ENCODE peak calls at places on chromosome X, in ten cellular contexts. B, O, F, H, W, Y, N, Q, S and L are unnamed samples.

GRCh38 chrX:63855896-63856295 is 70.9 kb upstream of the ARHGEF9 start:
- DNase-seq in F (no peak), B (peak), O (peak), Y (no peak), W (no peak), N (peak), Q (peak), H (no peak), S (peak), L (peak)

GRCh38 chrX:134735015-134735414 is 76.7 kb upstream of the PLAC1 start:
- DNase-seq in F (no peak), Y (no peak), Q (no peak), S (no peak), H (no peak), B (no peak), N (no peak), W (no peak), O (no peak), L (no peak)

GRCh38 chrX:42778096-42778495 is at the start of gene PPP1R2C:
- DNase-seq in S (no peak), B (no peak), O (no peak), F (no peak), Y (no peak), W (no peak), N (no peak), Q (no peak), H (no peak), L (no peak)

GRCh38 chrX:109732319-109732779 is 708 bp downstream of the ACSL4 start:
- DNase-seq in O (peak), S (peak), B (peak), F (no peak), Y (no peak), W (peak), H (peak), N (no peak), Q (no peak), L (peak)

GRCh38 chrX:102345916-102346315 is 93.9 kb downstream of the NXF2B start:
- DNase-seq in S (peak), Y (peak), B (peak), H (peak), W (peak), F (peak), N (no peak), O (peak), Q (peak), L (peak)

GRCh38 chrX:1658083-1658463 is 43.2 kb downstream of the ASMT start:
- DNase-seq in S (no peak), B (no peak), W (no peak), Y (no peak), O (no peak), N (no peak), F (no peak), H (peak), Q (no peak), L (no peak)

GRCh38 chrX:8711401-8711800 is 20.5 kb downstream of the ANOS1 start:
- DNase-seq in O (no peak), H (no peak), F (no peak), Y (no peak), B (no peak), S (no peak), N (no peak), W (no peak), Q (no peak), L (no peak)

GRCh38 chrX:38987135-38987780 is 186.0 kb downstream of the MID1IP1 start:
- DNase-seq in F (no peak), S (peak), B (no peak), N (no peak), Y (no peak), W (peak), Q (no peak), O (peak), H (peak), L (no peak)

GRCh38 chrX:129979207-129979920 is 3.1 kb upstream of the BCORL1 start:
- DNase-seq in Y (peak), H (peak), W (no peak), S (no peak), B (peak), O (no peak), N (no peak), Q (no peak), F (no peak), L (no peak)

GRCh38 chrX:72029473-72030411 is 102.0 kb downstream of the RTL5 start:
- DNase-seq in H (no peak), W (peak), O (peak), Q (peak), N (peak), F (no peak), S (peak), Y (no peak), B (peak), L (peak)

GRCh38 chrX:16807976-16808542 is 21.8 kb downstream of the TXLNG start:
- DNase-seq in F (no peak), S (peak), W (peak), O (peak), B (peak), N (no peak), Q (peak), H (peak), Y (no peak), L (peak)

GRCh38 chrX:150028692-150029091 is 90.4 kb upstream of the EOLA2 start:
- DNase-seq in Y (no peak), O (no peak), B (no peak), H (no peak), W (no peak), Q (no peak), N (no peak), F (no peak), S (no peak), L (no peak)

GRCh38 chrX:117641913-117642656 is 474.5 kb downstream of the KLHL13 start:
- DNase-seq in B (no peak), F (no peak), H (no peak), Q (no peak), Y (no peak), W (no peak), S (no peak), O (no peak), N (no peak), L (no peak)

GRCh38 chrX:40544343-40545250 is 36.2 kb upstream of the ATP6AP2 start:
- DNase-seq in H (no peak), O (peak), F (no peak), W (peak), B (peak), Y (no peak), N (no peak), S (no peak), Q (no peak), L (peak)

GRCh38 chrX:53089224-53089842 is 4.6 kb upstream of the KANTR start:
- DNase-seq in S (peak), F (no peak), Y (peak), W (peak), Q (peak), N (peak), H (peak), O (peak), B (peak), L (peak)

GRCh38 chrX:66684196-66684595 is 45.3 kb upstream of the EDA2R start:
- DNase-seq in Q (no peak), S (peak), F (no peak), Y (no peak), O (peak), N (no peak), B (no peak), W (no peak), H (no peak), L (no peak)

GRCh38 chrX:120819126-120819525 is 56.5 kb downstream of the CT47B1 start:
- DNase-seq in H (no peak), Q (no peak), Y (no peak), W (no peak), N (no peak), S (no peak), B (no peak), O (no peak), F (no peak), L (no peak)

GRCh38 chrX:55867254-55867653 is 149.7 kb downstream of the RRAGB start:
- DNase-seq in B (peak), Y (no peak), O (peak), Q (peak), F (no peak), W (peak), N (no peak), H (peak), S (peak), L (peak)

GRCh38 chrX:132491191-132491590 is 2.4 kb upstream of the MBNL3 start:
- DNase-seq in O (no peak), W (peak), H (peak), B (no peak), S (no peak), Y (no peak), N (no peak), Q (no peak), F (no peak), L (peak)

GRCh38 chrX:79089897-79090584 is 54.4 kb upstream of the GPR174 start:
- DNase-seq in O (no peak), F (no peak), W (no peak), S (no peak), Y (no peak), N (no peak), H (no peak), B (no peak), Q (no peak), L (no peak)

GRCh38 chrX:50456712-50457484 is 13.7 kb downstream of the DGKK start:
- DNase-seq in Y (no peak), F (no peak), O (no peak), W (no peak), S (peak), H (peak), Q (no peak), N (no peak), B (no peak), L (peak)

GRCh38 chrX:45508459-45508858 is 307.8 kb upstream of the DIPK2B start:
- DNase-seq in Y (peak), H (no peak), Q (no peak), O (peak), W (peak), F (no peak), N (no peak), B (no peak), S (peak), L (peak)

GRCh38 chrX:1400731-1401471 is 9.0 kb upstream of the SLC25A6 start:
- DNase-seq in H (no peak), F (no peak), B (no peak), O (no peak), Y (no peak), S (no peak), W (no peak), N (no peak), Q (no peak), L (no peak)

GRCh38 chrX:30627818-30628652 is 25.2 kb upstream of the GK start:
- DNase-seq in S (no peak), N (no peak), Y (no peak), F (no peak), Q (no peak), W (no peak), O (peak), B (no peak), H (peak), L (peak)

GRCh38 chrX:110268875-110269274 is 49.0 kb downstream of the AMMECR1 start:
- DNase-seq in H (peak), Q (no peak), N (no peak), O (no peak), S (no peak), W (no peak), B (no peak), Y (no peak), F (no peak), L (no peak)

GRCh38 chrX:74458738-74459137 is 37.4 kb downstream of the SLC16A2 start:
- DNase-seq in N (peak), F (no peak), O (peak), B (peak), W (peak), Q (peak), H (peak), S (peak), Y (no peak), L (peak)

GRCh38 chrX:155745792-155746191 is 133.0 kb upstream of the TMLHE start:
- DNase-seq in O (peak), H (no peak), Y (peak), F (no peak), Q (no peak), W (peak), N (no peak), S (peak), B (peak), L (peak)

GRCh38 chrX:100935767-100936166 is 7.0 kb upstream of the XKRX start:
- DNase-seq in N (no peak), S (no peak), O (no peak), W (no peak), Q (no peak), B (no peak), H (no peak), Y (no peak), F (no peak), L (no peak)

GRCh38 chrX:19888419-19888879 is 1.0 kb upstream of the SH3KBP1 start:
- DNase-seq in W (peak), F (no peak), Y (peak), H (peak), S (peak), O (peak), N (peak), Q (peak), B (peak), L (peak)

GRCh38 chrX:17405225-17405969 is 30.4 kb downstream of the NHS start:
- DNase-seq in Q (peak), O (peak), N (no peak), Y (no peak), F (no peak), H (no peak), S (peak), B (no peak), W (peak), L (peak)

GRCh38 chrX:1190596-1191145 is 21.8 kb downstream of the CRLF2 start:
- DNase-seq in N (no peak), F (no peak), Y (no peak), W (no peak), Q (no peak), B (no peak), S (no peak), H (no peak), O (no peak), L (no peak)

GRCh38 chrX:38438321-38438720 is 85.9 kb downstream of the OTC start:
- DNase-seq in W (no peak), F (no peak), O (no peak), Y (no peak), S (no peak), H (peak), B (no peak), N (no peak), Q (no peak), L (no peak)

GRCh38 chrX:130343411-130343810 is 3.7 kb downstream of the SLC25A14 start:
- DNase-seq in S (no peak), B (peak), N (no peak), Y (no peak), W (no peak), F (no peak), O (no peak), H (no peak), Q (peak), L (no peak)

GRCh38 chrX:49309401-49309981 is 6.0 kb downstream of the GAGE10 start:
- DNase-seq in W (peak), Q (peak), H (no peak), F (no peak), N (no peak), S (peak), O (peak), Y (no peak), B (peak), L (peak)
- H3K4me3 ChIP-seq in W (peak), Q (peak), H (no peak), F (peak), N (peak), S (peak), O (peak), Y (peak), B (peak), L (no peak)

DNA sequence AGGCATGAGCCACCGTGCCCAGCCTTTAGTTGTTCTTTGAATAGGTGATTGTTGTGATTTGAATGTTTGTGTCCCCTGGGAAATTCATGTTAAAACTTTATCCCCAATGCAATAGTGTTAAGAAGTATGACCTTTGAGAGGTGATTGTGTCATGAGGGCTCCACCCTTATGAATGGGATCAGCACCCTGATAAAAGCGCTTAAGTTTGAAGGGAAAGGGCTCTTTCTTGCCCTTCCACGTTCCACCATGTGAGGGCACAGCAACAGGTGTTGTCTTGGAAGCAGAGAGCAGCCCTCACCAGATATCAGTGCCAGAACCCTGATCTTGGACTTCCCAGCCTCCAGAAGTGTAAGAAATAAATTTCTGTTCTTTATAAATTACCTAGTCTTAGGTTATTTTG is 33.7 kb upstream of the RP2 start:
- DNase-seq in Y (no peak), Q (no peak), S (no peak), B (peak), O (peak), H (peak), N (no peak), F (no peak), W (peak), L (peak)
- TF ChIP-seq CTCF in Y (no peak), Q (peak), S (peak), B (peak), O (peak), H (peak), N (peak), F (no peak), W (peak), L (peak)

GRCh38 chrX:49069038-49069437 is 4.8 kb downstream of the PRAF2 start:
- DNase-seq in Q (no peak), F (no peak), N (no peak), H (no peak), Y (no peak), B (no peak), O (no peak), S (no peak), W (no peak), L (no peak)

GRCh38 chrX:49070988-49071387 is 2.8 kb downstream of the PRAF2 start:
- DNase-seq in H (no peak), O (no peak), Q (no peak), F (no peak), N (no peak), B (no peak), Y (no peak), S (no peak), W (no peak), L (no peak)

GRCh38 chrX:49073641-49074575 is at the start of gene PRAF2:
- DNase-seq in F (peak), S (peak), H (peak), Q (peak), Y (peak), W (no peak), B (peak), O (peak), N (peak), L (peak)

GRCh38 chrX:49072712-49073095 is 1.1 kb downstream of the PRAF2 start:
- DNase-seq in Y (no peak), H (no peak), Q (no peak), W (no peak), N (no peak), O (no peak), B (peak), F (no peak), S (no peak), L (no peak)

GRCh38 chrX:49071877-49072711 is 1.7 kb downstream of the PRAF2 start:
- DNase-seq in F (peak), B (peak), O (peak), Q (peak), S (peak), N (no peak), W (no peak), Y (peak), H (no peak), L (peak)
- H3K4me3 ChIP-seq in F (peak), B (peak), O (peak), Q (peak), S (peak), N (peak), W (no peak), Y (peak), H (no peak), L (peak)

GRCh38 chrX:12961191-12961718 is 13.7 kb upstream of the TMSB4X start:
- DNase-seq in S (no peak), Q (no peak), B (peak), W (no peak), N (no peak), O (peak), F (no peak), Y (no peak), H (no peak), L (peak)
- TF ChIP-seq CTCF in S (no peak), Q (no peak), B (no peak), W (no peak), N (no peak), O (no peak), F (no peak), Y (no peak), H (no peak), L (peak)

GRCh38 chrX:2831471-2832228 is 2.9 kb downstream of the GYG2 start:
- DNase-seq in W (no peak), Y (no peak), S (no peak), Q (no peak), H (no peak), B (no peak), N (no peak), O (no peak), F (no peak), L (no peak)

GRCh38 chrX:2829066-2829430 is 318 bp downstream of the GYG2 start:
- DNase-seq in S (no peak), O (no peak), Y (no peak), F (no peak), N (no peak), B (no peak), W (no peak), Q (no peak), H (no peak), L (no peak)

GRCh38 chrX:2824886-2825285 is 3.8 kb upstream of the GYG2 start:
- DNase-seq in N (no peak), H (no peak), B (no peak), W (no peak), Q (no peak), S (no peak), O (no peak), Y (no peak), F (no peak), L (no peak)

GRCh38 chrX:2828404-2829065 is at the start of gene GYG2:
- DNase-seq in F (no peak), O (peak), H (no peak), Q (no peak), W (no peak), N (no peak), B (peak), S (no peak), Y (no peak), L (no peak)

DNA sequence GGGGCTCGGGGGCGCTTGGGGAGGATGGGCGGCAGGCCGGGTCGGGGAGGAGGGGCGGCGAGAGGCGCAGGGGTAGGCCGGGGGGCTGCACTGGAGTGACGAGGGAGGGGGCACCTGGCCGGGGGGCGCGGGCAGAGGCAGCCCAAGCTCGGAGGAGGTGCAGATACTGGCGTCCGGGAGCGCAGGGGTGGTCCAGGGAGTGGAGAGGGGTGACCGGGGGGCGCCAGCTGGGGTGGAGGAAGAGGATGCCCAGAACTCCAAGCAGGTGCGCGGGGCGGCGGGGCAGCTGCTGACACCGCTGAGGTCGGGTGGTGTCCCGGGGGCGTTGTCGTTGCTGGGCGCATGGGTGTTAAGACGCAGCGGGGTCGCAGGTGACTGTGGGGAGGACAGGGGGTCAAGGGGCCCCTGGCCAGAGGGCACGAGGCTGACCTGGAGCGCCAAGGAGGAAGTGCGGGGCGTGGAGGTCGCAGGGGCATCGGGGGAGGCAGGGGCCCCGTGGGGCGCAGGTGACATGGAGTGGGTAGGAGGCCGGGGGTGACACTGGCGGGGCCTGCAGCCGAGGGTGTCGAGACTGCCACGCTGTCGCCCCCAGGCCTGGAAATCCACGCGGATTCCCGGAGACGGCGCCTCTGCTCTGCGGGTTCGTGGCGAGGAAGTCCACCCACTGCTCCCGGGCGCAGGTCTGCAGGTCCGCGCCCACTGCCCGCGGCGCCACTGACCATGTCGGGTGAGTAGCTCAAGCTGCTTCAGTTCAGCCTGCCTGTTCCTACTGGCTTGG is 928 bp downstream of the GYG2 start:
- DNase-seq in Y (no peak), N (no peak), S (no peak), W (no peak), O (no peak), Q (no peak), F (no peak), B (no peak), H (no peak), L (no peak)
- H3K4me3 ChIP-seq in Y (peak), N (peak), S (peak), W (no peak), O (no peak), Q (peak), F (peak), B (peak), H (no peak), L (no peak)

GRCh38 chrX:23919148-23919547 is 11.3 kb downstream of the CXorf58 start:
- DNase-seq in S (no peak), H (no peak), B (no peak), O (no peak), Q (no peak), N (no peak), F (no peak), Y (no peak), W (no peak), L (no peak)

DNA sequence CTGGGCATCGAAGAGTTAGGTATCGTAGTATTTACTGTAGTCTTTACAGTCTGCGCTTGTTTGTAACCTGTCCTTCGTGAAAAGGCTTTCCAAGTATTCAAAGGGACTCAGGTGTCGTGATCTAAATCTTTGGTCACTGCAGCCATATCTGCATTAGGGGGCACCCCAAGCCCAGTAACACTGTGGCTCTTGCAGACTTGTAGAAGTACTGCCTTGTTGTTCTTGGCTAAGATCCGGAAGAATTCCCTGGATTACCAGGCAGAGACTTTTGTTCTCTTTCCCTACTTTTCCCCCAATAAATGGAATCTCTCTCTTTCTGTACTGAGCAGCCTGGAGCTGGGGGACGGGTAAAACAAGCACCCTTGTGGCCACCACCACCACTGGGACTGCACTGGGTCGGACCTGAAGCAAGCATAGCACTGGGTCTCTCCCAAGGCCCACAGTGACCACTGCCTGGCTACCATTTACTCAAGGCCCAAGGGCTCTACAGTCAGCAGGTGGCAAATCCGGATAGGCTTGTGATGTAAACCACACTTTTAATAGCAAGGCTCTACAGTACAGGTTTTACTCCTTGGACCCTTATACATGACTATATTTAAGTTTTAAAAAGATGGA is 12.0 kb downstream of the CXorf58 start:
- DNase-seq in S (peak), H (no peak), B (no peak), Y (no peak), W (no peak), O (peak), F (no peak), Q (no peak), N (no peak), L (no peak)
- TF ChIP-seq CTCF in S (peak), H (no peak), B (peak), Y (no peak), W (no peak), O (peak), F (no peak), Q (peak), N (no peak), L (no peak)